ENCODE peak calls at places on chromosome 2, in four cellular contexts. X, G, B and F are unnamed samples.

GRCh38 chr2:240799183-240799740 is 20.8 kb downstream of the KIF1A start:
- DNase-seq in B (no peak), X (no peak), G (no peak), F (no peak)

GRCh38 chr2:73324126-73324525 is 30.8 kb upstream of the EGR4 start:
- DNase-seq in B (no peak), X (no peak), G (no peak), F (no peak)

GRCh38 chr2:241660593-241661213 is 23.2 kb downstream of the ATG4B start:
- DNase-seq in G (no peak), B (no peak), X (no peak), F (no peak)

GRCh38 chr2:189517847-189518535 is 62.6 kb downstream of the SLC40A1 start:
- DNase-seq in B (no peak), X (no peak), G (no peak), F (no peak)

GRCh38 chr2:236472711-236473495 is 96.7 kb upstream of the ACKR3 start:
- DNase-seq in B (no peak), X (no peak), G (no peak), F (no peak)

GRCh38 chr2:97759727-97760407 is 46.5 kb downstream of the ZAP70 start:
- DNase-seq in G (peak; percentile 31), X (no peak), B (no peak), F (no peak)

GRCh38 chr2:240604939-240605716 is 18.6 kb downstream of the CAPN10 start:
- DNase-seq in B (peak; percentile 71), G (no peak), X (no peak), F (no peak)

GRCh38 chr2:36376992-36377738 is 21.6 kb downstream of the CRIM1 start:
- DNase-seq in X (no peak), B (no peak), G (no peak), F (no peak)

GRCh38 chr2:68151037-68151436 is 6.7 kb upstream of the PNO1 start:
- DNase-seq in X (no peak), B (no peak), G (no peak), F (no peak)

GRCh38 chr2:229713371-229714079 is 830 bp downstream of the DNER start:
- DNase-seq in X (no peak), B (no peak), G (no peak), F (no peak)

GRCh38 chr2:23287250-23287704 is 97.7 kb upstream of the KLHL29 start:
- DNase-seq in G (no peak), B (no peak), X (no peak), F (no peak)

GRCh38 chr2:210537021-210537650 is 19.3 kb upstream of the CPS1 start:
- DNase-seq in B (no peak), G (no peak), X (no peak), F (no peak)

GRCh38 chr2:25164526-25164925 is 3.9 kb downstream of the POMC start:
- DNase-seq in B (no peak), X (no peak), G (no peak), F (no peak)

GRCh38 chr2:191688934-191689695 is 11.2 kb downstream of the NABP1 start:
- DNase-seq in X (no peak), G (no peak), B (peak; percentile 76), F (peak; percentile 57)

GRCh38 chr2:209560911-209561310 is 137.1 kb downstream of the MAP2 start:
- DNase-seq in B (no peak), G (no peak), X (no peak), F (no peak)

GRCh38 chr2:181656450-181657261 is at the start of gene CERKL:
- DNase-seq in B (no peak), X (no peak), G (no peak), F (peak; percentile 49)

GRCh38 chr2:37523861-37524362 is 147.5 kb downstream of the CDC42EP3 start:
- DNase-seq in X (no peak), B (no peak), G (no peak), F (no peak)
- TF ChIP-seq TCF7L2 in X (no peak), B (no peak), G (no peak), F (no peak)

GRCh38 chr2:104656496-104657310 is 197.2 kb upstream of the POU3F3 start:
- DNase-seq in X (no peak), B (no peak), G (no peak), F (no peak)
- TF ChIP-seq TCF7L2 in X (no peak), B (no peak), G (no peak), F (no peak)

GRCh38 chr2:231138699-231139098 is 13.9 kb upstream of the HTR2B start:
- DNase-seq in G (no peak), X (no peak), B (no peak), F (no peak)
- TF ChIP-seq TCF7L2 in G (no peak), X (no peak), B (no peak), F (no peak)

GRCh38 chr2:169348321-169349002 is 13.9 kb downstream of the LRP2 start:
- DNase-seq in G (no peak), X (no peak), B (peak; percentile 21), F (no peak)
- TF ChIP-seq TCF7L2 in G (no peak), X (no peak), B (no peak), F (no peak)

GRCh38 chr2:237996041-237996593 is 29.3 kb downstream of the UBE2F start:
- DNase-seq in B (no peak), G (no peak), X (no peak), F (no peak)
- TF ChIP-seq TCF7L2 in B (no peak), G (no peak), X (no peak), F (no peak)

GRCh38 chr2:193963472-193964119 is 1693.4 kb upstream of the SLC39A10 start:
- DNase-seq in B (peak; percentile 36), X (peak; percentile 12), G (no peak), F (peak; percentile 36)
- TF ChIP-seq TCF7L2 in B (no peak), X (no peak), G (no peak), F (no peak)

DNA sequence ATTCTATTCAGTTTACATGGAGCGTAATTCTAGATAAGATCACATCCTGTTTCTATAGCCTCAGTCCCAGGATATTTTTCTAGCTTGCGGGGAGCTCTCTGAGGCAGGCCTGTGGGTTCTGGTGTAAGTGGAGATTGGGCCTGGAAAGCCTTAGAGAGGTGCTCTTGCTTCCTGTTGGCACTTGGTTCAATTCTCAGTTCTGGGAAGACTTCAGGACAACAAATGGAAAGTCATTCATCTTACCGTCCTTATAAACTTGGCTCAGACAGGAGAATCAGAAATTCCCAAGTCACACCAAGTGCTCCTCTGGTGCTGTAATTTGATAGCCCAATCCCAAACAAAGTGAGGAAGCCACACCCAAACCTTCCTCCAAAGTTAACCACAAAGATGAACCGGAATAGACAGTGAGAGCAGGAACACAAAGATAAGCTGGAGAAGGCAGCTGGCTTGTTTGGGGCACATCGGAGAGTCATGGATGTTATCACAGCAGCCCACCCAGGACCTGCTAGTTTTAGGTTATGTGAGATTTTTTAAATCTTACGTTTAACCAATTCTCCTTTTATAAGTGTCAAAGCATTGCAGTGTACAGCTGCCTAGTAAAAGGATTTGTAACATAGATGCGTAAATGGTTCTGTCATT is 144.3 kb upstream of the MAP3K20 start:
- DNase-seq in X (no peak), B (no peak), G (peak; percentile 35), F (no peak)
- TF ChIP-seq TCF7L2 in X (no peak), B (no peak), G (no peak), F (no peak)